ENCODE peak calls at places on chromosomes 12 and 14, in six cellular contexts. G is esophagus squamous epithelium; Y is CD8-positive, alpha-beta memory T cell; Q is CD4-positive, alpha-beta memory T cell; M is right cardiac atrium; O is lung. H is an unnamed sample.

GRCh38 chr12:115774148-115774905 is 503.2 kb downstream of the MED13L start:
- DNase-seq in Q (no peak), M (no peak), G (no peak), Y (no peak), O (no peak), H (no peak)

GRCh38 chr12:47074757-47075156 is 4.7 kb upstream of the PCED1B start:
- DNase-seq in G (no peak), Y (no peak), Q (no peak), M (no peak), O (no peak), H (no peak)

GRCh38 chr14:89563503-89563902 is 146.5 kb upstream of the FOXN3 start:
- DNase-seq in O (no peak), Q (no peak), Y (no peak), G (no peak), M (no peak), H (no peak)

GRCh38 chr12:39420043-39420442 is 22.9 kb downstream of the KIF21A start:
- DNase-seq in Q (no peak), G (no peak), Y (no peak), O (no peak), M (no peak), H (no peak)

GRCh38 chr12:105253882-105254513 is 18.0 kb upstream of the APPL2 start:
- DNase-seq in Q (no peak), G (no peak), O (no peak), M (no peak), Y (no peak), H (no peak)

GRCh38 chr12:109244043-109244442 is 65.0 kb downstream of the FOXN4 start:
- DNase-seq in Y (no peak), G (no peak), M (no peak), O (no peak), Q (no peak), H (no peak)

GRCh38 chr14:80606347-80606772 is 335.2 kb downstream of the CEP128 start:
- DNase-seq in G (no peak), Y (no peak), M (no peak), Q (no peak), O (no peak), H (no peak)

GRCh38 chr14:70701610-70702009 is 59.9 kb downstream of the TTC9 start:
- DNase-seq in G (no peak), Y (no peak), O (no peak), M (no peak), Q (no peak), H (no peak)

GRCh38 chr12:112539221-112539620 is 120.5 kb downstream of the PTPN11 start:
- DNase-seq in M (no peak), G (no peak), Y (no peak), O (no peak), Q (no peak), H (no peak)

GRCh38 chr12:85676816-85677749 is 159.1 kb downstream of the RASSF9 start:
- DNase-seq in Y (no peak), Q (no peak), M (no peak), G (no peak), O (no peak), H (no peak)

GRCh38 chr14:101876539-101876938 is 87.8 kb upstream of the DYNC1H1 start:
- DNase-seq in O (peak; percentile 66), M (peak; percentile 77), G (peak; percentile 50), Y (peak; percentile 77), Q (peak; percentile 82), H (no peak)

GRCh38 chr12:5244513-5244972 is 187.4 kb upstream of the NTF3 start:
- DNase-seq in M (no peak), O (no peak), Q (no peak), Y (no peak), G (no peak), H (no peak)

GRCh38 chr12:113068312-113068935 is 11.9 kb downstream of the DTX1 start:
- DNase-seq in Y (no peak), G (no peak), Q (no peak), M (peak; percentile 38), O (no peak), H (no peak)

GRCh38 chr14:48937796-48938195 is 648.4 kb downstream of the RPS29 start:
- DNase-seq in O (no peak), Y (no peak), M (no peak), G (no peak), Q (no peak), H (no peak)

DNA sequence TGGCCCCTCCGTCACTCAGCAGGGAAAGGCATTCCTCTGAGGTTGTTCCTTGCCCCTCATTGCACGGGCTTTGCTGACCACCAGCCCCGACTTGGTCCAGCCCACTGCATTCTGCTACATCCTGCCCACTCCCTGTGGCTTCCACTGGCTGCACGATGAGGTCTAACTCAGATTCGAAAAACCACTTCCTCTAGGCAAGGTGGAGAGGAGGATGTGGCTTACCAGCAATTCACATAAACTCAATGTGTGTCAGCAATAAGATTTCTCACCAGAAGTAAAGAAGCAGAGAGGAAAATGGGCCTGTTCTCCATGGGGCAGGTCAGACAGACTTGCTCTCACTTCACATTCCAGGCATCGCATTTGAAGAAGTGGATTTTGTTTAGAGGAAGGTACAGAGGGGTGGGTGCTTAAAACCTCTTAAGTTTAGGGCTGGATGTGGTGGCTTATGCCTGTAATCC is 14.7 kb downstream of the GPR68 start:
- DNase-seq in Q (peak; percentile 86), M (no peak), O (no peak), G (no peak), Y (peak; percentile 86), H (no peak)
- H3K4me1 ChIP-seq in Q (peaks cover 96% of the 10 kb centered on the region), M (no peaks in the 10 kb centered on the region), O (peaks cover 18% of the 10 kb centered on the region), G (no peaks in the 10 kb centered on the region), Y (peaks cover 84% of the 10 kb centered on the region), H (no peaks in the 10 kb centered on the region)

GRCh38 chr12:3199551-3200031 is 122.4 kb downstream of the TSPAN9 start:
- DNase-seq in Y (no peak), Q (no peak), M (peak; percentile 67), G (no peak), O (no peak), H (no peak)
- H3K4me3 ChIP-seq in Y (no peak overlapping the region), Q (no peak overlapping the region), M (peak overlapping the region; percentile 45), G (peak overlapping the region; percentile 35), O (no peak overlapping the region), H (peak overlapping the region; percentile 34)

GRCh38 chr14:99574099-99574880 is 29.7 kb downstream of the CCDC85C start:
- DNase-seq in M (peak; percentile 76), Y (no peak), G (no peak), Q (no peak), O (peak; percentile 69), H (peak; percentile 29)
- H3K4me1 ChIP-seq in M (peaks cover 23% of the 10 kb centered on the region), Y (no peaks in the 10 kb centered on the region), G (peaks cover 59% of the 10 kb centered on the region), Q (no peaks in the 10 kb centered on the region), O (peaks cover 79% of the 10 kb centered on the region), H (peaks cover 17% of the 10 kb centered on the region)

DNA sequence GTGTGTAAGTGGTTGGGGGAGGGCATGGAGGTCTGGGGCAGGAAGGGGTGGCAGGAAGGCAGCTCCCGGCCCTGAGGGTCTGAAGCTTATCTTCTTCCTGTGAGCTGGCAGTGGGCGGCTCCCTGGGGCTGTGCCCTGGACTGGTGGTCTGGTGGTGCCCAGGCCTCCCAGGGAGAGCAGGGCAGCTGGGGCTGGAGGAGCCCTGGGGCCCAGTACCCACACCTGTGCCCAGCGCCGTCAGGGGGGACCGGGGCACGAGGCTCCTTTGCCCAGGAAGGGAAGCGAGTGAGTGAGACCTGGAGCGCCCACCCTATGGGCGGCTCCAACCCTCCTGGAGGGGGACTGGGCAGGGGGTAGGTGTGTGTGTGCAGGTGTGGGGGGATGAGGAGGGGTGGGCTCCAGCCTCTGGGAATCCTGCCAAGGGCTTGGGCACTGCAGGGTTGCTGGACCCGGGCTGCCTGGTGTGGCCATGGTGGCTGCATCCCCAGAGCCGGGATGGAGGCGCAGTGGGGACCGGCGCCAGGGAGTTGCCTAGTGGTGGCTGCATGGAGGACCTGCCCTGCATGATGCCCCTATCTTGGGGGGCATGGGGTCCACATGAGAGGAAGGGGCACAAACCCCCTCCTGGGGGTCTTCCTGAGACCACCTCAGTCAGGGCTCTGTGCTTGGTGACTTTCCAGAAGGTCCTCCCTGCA is 353.6 kb downstream of the TMEM121 start:
- DNase-seq in O (no peak), Q (no peak), G (no peak), M (no peak), Y (peak; percentile 35), H (no peak)
- H3K4me3 ChIP-seq in O (no peak overlapping the region), Q (no peak overlapping the region), G (no peak overlapping the region), M (no peak overlapping the region), Y (no peak overlapping the region), H (no peak overlapping the region)

GRCh38 chr12:118059645-118060275 is 1.2 kb downstream of the WSB2 start:
- DNase-seq in G (no peak), Q (no peak), Y (no peak), M (no peak), O (no peak), H (peak; percentile 73)
- H3K4me1 ChIP-seq in G (peaks cover 13% of the 10 kb centered on the region), Q (peaks cover 42% of the 10 kb centered on the region), Y (peaks cover 29% of the 10 kb centered on the region), M (no peaks in the 10 kb centered on the region), O (peaks cover 4% of the 10 kb centered on the region), H (peaks cover 17% of the 10 kb centered on the region)

GRCh38 chr12:76033116-76034001 is 1.8 kb upstream of the PHLDA1 start:
- DNase-seq in G (no peak), Y (no peak), Q (no peak), O (no peak), M (no peak), H (no peak)
- H3K4me3 ChIP-seq in G (peak overlapping the region; percentile 99), Y (no peak overlapping the region), Q (no peak overlapping the region), O (no peak overlapping the region), M (no peak overlapping the region), H (no peak overlapping the region)

GRCh38 chr12:124464062-124464461 is 103.3 kb downstream of the NCOR2 start:
- DNase-seq in Y (no peak), Q (no peak), M (peak; percentile 81), O (no peak), G (no peak), H (no peak)

GRCh38 chr12:124463341-124463861 is 104.0 kb downstream of the NCOR2 start:
- DNase-seq in M (no peak), Q (no peak), G (no peak), O (no peak), Y (no peak), H (no peak)

GRCh38 chr12:124466200-124467128 is 100.9 kb downstream of the NCOR2 start:
- DNase-seq in Y (peak; percentile 95), M (peak; percentile 85), Q (peak; percentile 89), O (peak; percentile 54), G (peak; percentile 32), H (no peak)

GRCh38 chr12:124465473-124465872 is 101.9 kb downstream of the NCOR2 start:
- DNase-seq in Y (no peak), Q (no peak), G (no peak), O (no peak), M (no peak), H (no peak)

DNA sequence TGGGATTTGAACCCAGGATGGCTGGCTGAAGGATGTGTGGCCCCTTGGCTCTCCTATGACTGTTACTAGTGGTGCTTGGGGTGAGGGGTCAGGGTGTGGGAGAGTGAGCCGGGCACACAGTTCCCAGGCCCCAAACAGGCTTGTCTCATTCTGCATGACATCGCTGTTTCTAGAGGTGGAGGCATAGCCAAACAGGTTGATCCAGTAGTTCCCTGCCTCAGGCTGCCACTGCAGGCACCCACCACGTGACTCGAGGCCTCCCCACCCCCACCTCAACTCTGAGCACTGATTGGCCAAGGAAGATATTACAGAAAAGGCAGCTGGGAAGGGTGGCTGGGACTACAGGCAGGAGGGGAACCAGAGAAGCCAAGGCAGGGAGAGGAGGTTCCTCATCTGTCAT is 102.6 kb downstream of the NCOR2 start:
- DNase-seq in O (no peak), G (no peak), M (no peak), Q (no peak), Y (no peak), H (no peak)
- H3K4me1 ChIP-seq in O (peaks cover 2% of the 10 kb centered on the region), G (peaks cover 4% of the 10 kb centered on the region), M (peaks cover 3% of the 10 kb centered on the region), Q (peaks cover 44% of the 10 kb centered on the region), Y (peaks cover 30% of the 10 kb centered on the region), H (no peaks in the 10 kb centered on the region)

GRCh38 chr12:57452181-57452936 is 2.7 kb upstream of the INHBE start:
- DNase-seq in M (no peak), O (no peak), Q (no peak), G (no peak), Y (no peak), H (no peak)
- H3K4me3 ChIP-seq in M (no peak overlapping the region), O (no peak overlapping the region), Q (no peak overlapping the region), G (no peak overlapping the region), Y (no peak overlapping the region), H (no peak overlapping the region)

H was measured in HAP-1.